ENCODE peak calls at places on chromosome 12, in six cellular contexts. One of them, this sample, is unnamed.

GRCh38 chr12:26122681-26123481 is 2.0 kb downstream of the BHLHE41 start:
- DNase-seq in iPS DF 6.9: no peak
- DNase-seq in IMR-90: peak
- DNase-seq in ascending aorta: peak
- DNase-seq in osteocyte: peak
- DNase-seq in NCI-H187 treated with DMSO at 0.1 percent for 48 hours: no peak
- DNase-seq in this sample: no peak

GRCh38 chr12:6056406-6057211 is 67.9 kb downstream of the VWF start:
- DNase-seq in iPS DF 6.9: no peak
- DNase-seq in IMR-90: no peak
- DNase-seq in ascending aorta: no peak
- DNase-seq in osteocyte: no peak
- DNase-seq in NCI-H187 treated with DMSO at 0.1 percent for 48 hours: no peak
- DNase-seq in this sample: no peak

GRCh38 chr12:15276088-15276698 is 46.1 kb upstream of the PTPRO start:
- DNase-seq in iPS DF 6.9: peak
- DNase-seq in IMR-90: peak
- DNase-seq in ascending aorta: no peak
- DNase-seq in osteocyte: no peak
- DNase-seq in NCI-H187 treated with DMSO at 0.1 percent for 48 hours: peak
- DNase-seq in this sample: no peak

GRCh38 chr12:79397609-79398008 is 293.2 kb downstream of the PAWR start:
- DNase-seq in iPS DF 6.9: no peak
- DNase-seq in IMR-90: peak
- DNase-seq in ascending aorta: no peak
- DNase-seq in osteocyte: no peak
- DNase-seq in NCI-H187 treated with DMSO at 0.1 percent for 48 hours: no peak
- DNase-seq in this sample: no peak

GRCh38 chr12:25828188-25828587 is 130.3 kb upstream of the RASSF8 start:
- DNase-seq in iPS DF 6.9: no peak
- DNase-seq in IMR-90: no peak
- DNase-seq in ascending aorta: no peak
- DNase-seq in osteocyte: no peak
- DNase-seq in NCI-H187 treated with DMSO at 0.1 percent for 48 hours: no peak
- DNase-seq in this sample: no peak

GRCh38 chr12:110790301-110790700 is 47.6 kb upstream of the PPP1CC start:
- DNase-seq in iPS DF 6.9: no peak
- DNase-seq in IMR-90: no peak
- DNase-seq in ascending aorta: no peak
- DNase-seq in osteocyte: no peak
- DNase-seq in NCI-H187 treated with DMSO at 0.1 percent for 48 hours: no peak
- DNase-seq in this sample: no peak

GRCh38 chr12:9331218-9331626 is 123.0 kb upstream of the PZP start:
- DNase-seq in iPS DF 6.9: peak
- DNase-seq in IMR-90: peak
- DNase-seq in ascending aorta: peak
- DNase-seq in osteocyte: peak
- DNase-seq in NCI-H187 treated with DMSO at 0.1 percent for 48 hours: no peak
- DNase-seq in this sample: no peak

GRCh38 chr12:981176-981828 is 9.7 kb upstream of the ERC1 start:
- DNase-seq in iPS DF 6.9: no peak
- DNase-seq in IMR-90: no peak
- DNase-seq in ascending aorta: no peak
- DNase-seq in osteocyte: no peak
- DNase-seq in NCI-H187 treated with DMSO at 0.1 percent for 48 hours: no peak
- DNase-seq in this sample: no peak

GRCh38 chr12:25959069-25959961 is 833 bp downstream of the RASSF8 start:
- DNase-seq in iPS DF 6.9: no peak
- DNase-seq in IMR-90: peak
- DNase-seq in ascending aorta: peak
- DNase-seq in osteocyte: peak
- DNase-seq in NCI-H187 treated with DMSO at 0.1 percent for 48 hours: no peak
- DNase-seq in this sample: no peak

GRCh38 chr12:100951756-100952155 is 157.2 kb downstream of the ANO4 start:
- DNase-seq in iPS DF 6.9: no peak
- DNase-seq in IMR-90: no peak
- DNase-seq in ascending aorta: no peak
- DNase-seq in osteocyte: no peak
- DNase-seq in NCI-H187 treated with DMSO at 0.1 percent for 48 hours: peak
- DNase-seq in this sample: no peak

GRCh38 chr12:46371718-46372130 is 849 bp downstream of the SLC38A2 start:
- DNase-seq in iPS DF 6.9: no peak
- DNase-seq in IMR-90: peak
- DNase-seq in ascending aorta: peak
- DNase-seq in osteocyte: peak
- DNase-seq in NCI-H187 treated with DMSO at 0.1 percent for 48 hours: no peak
- DNase-seq in this sample: no peak

GRCh38 chr12:77102691-77103090 is 37.3 kb upstream of the E2F7 start:
- DNase-seq in iPS DF 6.9: no peak
- DNase-seq in IMR-90: peak
- DNase-seq in ascending aorta: no peak
- DNase-seq in osteocyte: no peak
- DNase-seq in NCI-H187 treated with DMSO at 0.1 percent for 48 hours: no peak
- DNase-seq in this sample: no peak

GRCh38 chr12:88781909-88782308 is 201.6 kb upstream of the KITLG start:
- DNase-seq in iPS DF 6.9: no peak
- DNase-seq in IMR-90: peak
- DNase-seq in ascending aorta: no peak
- DNase-seq in osteocyte: no peak
- DNase-seq in NCI-H187 treated with DMSO at 0.1 percent for 48 hours: no peak
- DNase-seq in this sample: no peak

GRCh38 chr12:42696424-42697149 is 107.0 kb upstream of the PRICKLE1 start:
- DNase-seq in iPS DF 6.9: no peak
- DNase-seq in IMR-90: peak
- DNase-seq in ascending aorta: peak
- DNase-seq in osteocyte: no peak
- DNase-seq in NCI-H187 treated with DMSO at 0.1 percent for 48 hours: no peak
- DNase-seq in this sample: no peak

GRCh38 chr12:67019070-67019469 is 250.1 kb upstream of the CAND1 start:
- DNase-seq in iPS DF 6.9: no peak
- DNase-seq in IMR-90: no peak
- DNase-seq in ascending aorta: no peak
- DNase-seq in osteocyte: no peak
- DNase-seq in NCI-H187 treated with DMSO at 0.1 percent for 48 hours: no peak
- DNase-seq in this sample: no peak

GRCh38 chr12:91377456-91377855 is 194.8 kb upstream of the DCN start:
- DNase-seq in iPS DF 6.9: no peak
- DNase-seq in IMR-90: no peak
- DNase-seq in ascending aorta: no peak
- DNase-seq in osteocyte: no peak
- DNase-seq in NCI-H187 treated with DMSO at 0.1 percent for 48 hours: no peak
- DNase-seq in this sample: no peak

GRCh38 chr12:120006248-120006975 is 17.4 kb downstream of the BICDL1 start:
- DNase-seq in iPS DF 6.9: no peak
- DNase-seq in IMR-90: no peak
- DNase-seq in ascending aorta: no peak
- DNase-seq in osteocyte: no peak
- DNase-seq in NCI-H187 treated with DMSO at 0.1 percent for 48 hours: no peak
- DNase-seq in this sample: no peak

GRCh38 chr12:130081420-130081819 is 80.8 kb upstream of the FZD10 start:
- DNase-seq in iPS DF 6.9: no peak
- DNase-seq in IMR-90: no peak
- DNase-seq in ascending aorta: no peak
- DNase-seq in osteocyte: no peak
- DNase-seq in NCI-H187 treated with DMSO at 0.1 percent for 48 hours: no peak
- DNase-seq in this sample: no peak

GRCh38 chr12:78290606-78291345 is 460.1 kb downstream of the NAV3 start:
- DNase-seq in iPS DF 6.9: no peak
- DNase-seq in IMR-90: peak
- DNase-seq in ascending aorta: no peak
- DNase-seq in osteocyte: no peak
- DNase-seq in NCI-H187 treated with DMSO at 0.1 percent for 48 hours: no peak
- DNase-seq in this sample: no peak

GRCh38 chr12:59972941-59973340 is 377.1 kb downstream of the SLC16A7 start:
- DNase-seq in iPS DF 6.9: no peak
- DNase-seq in IMR-90: peak
- DNase-seq in ascending aorta: no peak
- DNase-seq in osteocyte: no peak
- DNase-seq in NCI-H187 treated with DMSO at 0.1 percent for 48 hours: no peak
- DNase-seq in this sample: no peak

GRCh38 chr12:4648099-4648498 is 752 bp downstream of the AKAP3 start:
- DNase-seq in iPS DF 6.9: no peak
- DNase-seq in IMR-90: no peak
- DNase-seq in ascending aorta: no peak
- DNase-seq in osteocyte: no peak
- DNase-seq in NCI-H187 treated with DMSO at 0.1 percent for 48 hours: no peak
- DNase-seq in this sample: no peak

GRCh38 chr12:24505366-24506025 is 443.4 kb downstream of the BCAT1 start:
- DNase-seq in iPS DF 6.9: no peak
- DNase-seq in IMR-90: no peak
- DNase-seq in ascending aorta: no peak
- DNase-seq in osteocyte: no peak
- DNase-seq in NCI-H187 treated with DMSO at 0.1 percent for 48 hours: no peak
- DNase-seq in this sample: no peak

GRCh38 chr12:106918746-106919145 is 37.0 kb upstream of the TMEM263 start:
- DNase-seq in iPS DF 6.9: peak
- DNase-seq in IMR-90: peak
- DNase-seq in ascending aorta: no peak
- DNase-seq in osteocyte: no peak
- DNase-seq in NCI-H187 treated with DMSO at 0.1 percent for 48 hours: no peak
- DNase-seq in this sample: no peak

GRCh38 chr12:12207746-12208145 is 59.1 kb downstream of the LRP6 start:
- DNase-seq in iPS DF 6.9: no peak
- DNase-seq in IMR-90: no peak
- DNase-seq in ascending aorta: no peak
- DNase-seq in osteocyte: no peak
- DNase-seq in NCI-H187 treated with DMSO at 0.1 percent for 48 hours: no peak
- DNase-seq in this sample: no peak

GRCh38 chr12:32466986-32467711 is 67.8 kb downstream of the FGD4 start:
- DNase-seq in iPS DF 6.9: no peak
- DNase-seq in IMR-90: no peak
- DNase-seq in ascending aorta: no peak
- DNase-seq in osteocyte: no peak
- DNase-seq in NCI-H187 treated with DMSO at 0.1 percent for 48 hours: no peak
- DNase-seq in this sample: no peak

GRCh38 chr12:53867216-53868012 is 71.2 kb upstream of the HOXC13 start:
- DNase-seq in iPS DF 6.9: no peak
- DNase-seq in IMR-90: no peak
- DNase-seq in ascending aorta: no peak
- DNase-seq in osteocyte: no peak
- DNase-seq in NCI-H187 treated with DMSO at 0.1 percent for 48 hours: no peak
- DNase-seq in this sample: no peak

GRCh38 chr12:82651489-82651888 is 35.2 kb upstream of the TMTC2 start:
- DNase-seq in iPS DF 6.9: no peak
- DNase-seq in IMR-90: no peak
- DNase-seq in ascending aorta: no peak
- DNase-seq in osteocyte: no peak
- DNase-seq in NCI-H187 treated with DMSO at 0.1 percent for 48 hours: peak
- DNase-seq in this sample: no peak

GRCh38 chr12:94488449-94488848 is 28.8 kb upstream of the CEP83 start:
- DNase-seq in iPS DF 6.9: no peak
- DNase-seq in IMR-90: peak
- DNase-seq in ascending aorta: no peak
- DNase-seq in osteocyte: no peak
- DNase-seq in NCI-H187 treated with DMSO at 0.1 percent for 48 hours: no peak
- DNase-seq in this sample: no peak

GRCh38 chr12:18752280-18752920 is 14.5 kb downstream of the CAPZA3 start:
- DNase-seq in iPS DF 6.9: no peak
- DNase-seq in IMR-90: peak
- DNase-seq in ascending aorta: no peak
- DNase-seq in osteocyte: no peak
- DNase-seq in NCI-H187 treated with DMSO at 0.1 percent for 48 hours: no peak
- DNase-seq in this sample: no peak

This sample was measured in NCI-H1436 treated with DMSO at 0.1 percent for 48 hours.